ENCODE peak calls at places on chromosomes 7 and 10, in eight cellular contexts. O is GM12892; N is naive thymus-derived CD8-positive, alpha-beta T cell; Y is MV-4-11; W is fibroblast of mammary gland; B is effector CD4-positive, alpha-beta T cell; M is endothelial cell; I is AG04450. S is an unnamed sample.

GRCh38 chr7:33979807-33980355 is 74.5 kb downstream of the BMPER start:
- DNase-seq in O (no peak), N (no peak), Y (no peak), W (peak), B (no peak), M (no peak), I (peak), S (no peak)

GRCh38 chr10:24467094-24467493 is 256.6 kb downstream of the ARHGAP21 start:
- DNase-seq in O (no peak), N (no peak), Y (no peak), W (no peak), B (no peak), M (no peak), I (no peak), S (no peak)

GRCh38 chr10:71246591-71247143 is 34.3 kb downstream of the UNC5B start:
- DNase-seq in O (no peak), N (no peak), Y (peak), W (no peak), B (no peak), M (no peak), I (no peak), S (no peak)

GRCh38 chr7:158252081-158252836 is 335.4 kb downstream of the PTPRN2 start:
- DNase-seq in O (no peak), N (no peak), Y (no peak), W (no peak), B (no peak), M (no peak), I (no peak), S (no peak)

GRCh38 chr10:124999433-125000365 is 57.8 kb downstream of the ZRANB1 start:
- DNase-seq in O (no peak), N (no peak), Y (no peak), W (peak), B (no peak), M (no peak), I (peak), S (no peak)

GRCh38 chr7:40015790-40016296 is 65.8 kb downstream of the CDK13 start:
- DNase-seq in O (peak), N (no peak), Y (peak), W (peak), B (no peak), M (no peak), I (no peak), S (no peak)

GRCh38 chr7:1709281-1709680 is 39.2 kb downstream of the ELFN1 start:
- DNase-seq in O (no peak), N (no peak), Y (no peak), W (no peak), B (peak), M (no peak), I (no peak), S (no peak)

GRCh38 chr7:36535866-36536664 is 146.4 kb downstream of the ANLN start:
- DNase-seq in O (no peak), N (no peak), Y (no peak), W (peak), B (no peak), M (no peak), I (no peak), S (no peak)

GRCh38 chr10:68330852-68331454 is 911 bp upstream of the HNRNPH3 start:
- DNase-seq in O (no peak), N (no peak), Y (peak), W (peak), B (no peak), M (peak), I (no peak), S (no peak)

GRCh38 chr10:64537931-64538330 is 1016.7 kb downstream of the REEP3 start:
- DNase-seq in O (no peak), N (no peak), Y (no peak), W (no peak), B (no peak), M (no peak), I (no peak), S (no peak)

GRCh38 chr10:116848032-116848911 is 1.0 kb upstream of the ENO4 start:
- DNase-seq in O (no peak), N (no peak), Y (peak), W (peak), B (peak), M (no peak), I (no peak), S (peak)

GRCh38 chr10:104080762-104081161 is 4.9 kb downstream of the COL17A1 start:
- DNase-seq in O (no peak), N (peak), Y (peak), W (peak), B (no peak), M (no peak), I (no peak), S (no peak)

GRCh38 chr10:49661291-49661856 is 18.1 kb upstream of the C10orf53 start:
- DNase-seq in O (no peak), N (no peak), Y (no peak), W (no peak), B (no peak), M (no peak), I (no peak), S (no peak)

GRCh38 chr10:91088300-91089140 is 131.9 kb upstream of the PCGF5 start:
- DNase-seq in O (no peak), N (peak), Y (peak), W (peak), B (no peak), M (no peak), I (no peak), S (no peak)

GRCh38 chr7:27189560-27190283 is 4.7 kb upstream of the HOXA11 start:
- DNase-seq in O (no peak), N (no peak), Y (no peak), W (no peak), B (no peak), M (no peak), I (no peak), S (no peak)

GRCh38 chr10:109914966-109915365 is 8.3 kb downstream of the XPNPEP1 start:
- DNase-seq in O (no peak), N (peak), Y (peak), W (peak), B (peak), M (no peak), I (peak), S (no peak)

GRCh38 chr10:26682926-26683325 is 14.6 kb upstream of the PDSS1 start:
- DNase-seq in O (no peak), N (peak), Y (no peak), W (no peak), B (no peak), M (no peak), I (no peak), S (no peak)

GRCh38 chr7:93897680-93898079 is 7.1 kb upstream of the TFPI2 start:
- DNase-seq in O (no peak), N (no peak), Y (no peak), W (no peak), B (no peak), M (no peak), I (no peak), S (no peak)

GRCh38 chr7:110541962-110542361 is 549.0 kb upstream of the LRRN3 start:
- DNase-seq in O (no peak), N (no peak), Y (no peak), W (no peak), B (no peak), M (no peak), I (peak), S (no peak)

GRCh38 chr7:14938181-14938580 is 35.6 kb upstream of the DGKB start:
- DNase-seq in O (no peak), N (no peak), Y (no peak), W (no peak), B (no peak), M (no peak), I (no peak), S (no peak)

GRCh38 chr10:73991846-73992245 is 6.1 kb upstream of the VCL start:
- DNase-seq in O (peak), N (peak), Y (peak), W (no peak), B (peak), M (no peak), I (no peak), S (peak)

GRCh38 chr10:27696466-27696865 is 49.2 kb downstream of the MKX start:
- DNase-seq in O (no peak), N (no peak), Y (no peak), W (no peak), B (no peak), M (no peak), I (no peak), S (no peak)

GRCh38 chr10:77949167-77949566 is 22.6 kb upstream of the DLG5 start:
- DNase-seq in O (no peak), N (no peak), Y (peak), W (peak), B (no peak), M (peak), I (no peak), S (no peak)

S was measured in memory B cell.